ENCODE peak calls at places on chromosomes 13 and 19, in six cellular contexts. J is GM12878, G is stomach, V is K562, C is H1, T is sigmoid colon. I is an unnamed sample.

GRCh38 chr19:39372047-39372802 is 18.7 kb downstream of the PAF1 start:
- DNase-seq in J (no peak), T (peak; percentile 96), G (peak; percentile 52), V (no peak), C (no peak), I (peak; percentile 66)

GRCh38 chr19:32397736-32398135 is 7.8 kb upstream of the DPY19L3 start:
- DNase-seq in J (no peak), G (no peak), C (no peak), T (no peak), V (no peak), I (no peak)

GRCh38 chr19:55447421-55448174 is 4.5 kb upstream of the SHISA7 start:
- DNase-seq in J (no peak), C (no peak), T (no peak), V (peak; percentile 6), G (no peak), I (no peak)

GRCh38 chr13:100594731-100595130 is 6.1 kb upstream of the GGACT start:
- DNase-seq in G (peak; percentile 56), T (no peak), V (peak; percentile 22), C (no peak), J (no peak), I (no peak)

GRCh38 chr13:43784491-43784890 is 2.3 kb downstream of the ENOX1 start:
- DNase-seq in J (no peak), T (no peak), G (no peak), V (no peak), C (no peak), I (no peak)

GRCh38 chr13:42893346-42893745 is 98.7 kb downstream of the EPSTI1 start:
- DNase-seq in T (no peak), C (no peak), J (no peak), G (no peak), V (no peak), I (no peak)

GRCh38 chr19:18419195-18419698 is at the start of gene SSBP4:
- DNase-seq in V (peak; percentile 84), C (no peak), G (peak; percentile 76), T (no peak), J (no peak), I (peak; percentile 63)

GRCh38 chr13:73943137-73943964 is 190.9 kb downstream of the KLF12 start:
- DNase-seq in G (no peak), T (no peak), C (no peak), V (no peak), J (no peak), I (no peak)

GRCh38 chr19:1223018-1223855 is 14.6 kb downstream of the CBARP start:
- DNase-seq in T (no peak), V (no peak), J (no peak), G (no peak), C (no peak), I (no peak)

GRCh38 chr13:43116242-43116641 is 92.9 kb downstream of the DNAJC15 start:
- DNase-seq in C (no peak), J (no peak), V (no peak), T (no peak), G (no peak), I (no peak)

GRCh38 chr19:28393574-28394336 is 819.2 kb downstream of the UQCRFS1 start:
- DNase-seq in V (no peak), G (no peak), J (no peak), C (no peak), T (no peak), I (no peak)

GRCh38 chr13:51451134-51451466 is 1.7 kb downstream of the INTS6 start:
- DNase-seq in V (no peak), J (no peak), T (no peak), G (no peak), C (no peak), I (no peak)

GRCh38 chr13:35549481-35549880 is 73.0 kb upstream of the MAB21L1 start:
- DNase-seq in J (peak; percentile 15), G (no peak), V (no peak), T (no peak), C (no peak), I (no peak)

GRCh38 chr13:94315188-94315587 is 164.3 kb downstream of the DCT start:
- DNase-seq in J (no peak), C (no peak), G (no peak), V (no peak), T (no peak), I (no peak)

DNA sequence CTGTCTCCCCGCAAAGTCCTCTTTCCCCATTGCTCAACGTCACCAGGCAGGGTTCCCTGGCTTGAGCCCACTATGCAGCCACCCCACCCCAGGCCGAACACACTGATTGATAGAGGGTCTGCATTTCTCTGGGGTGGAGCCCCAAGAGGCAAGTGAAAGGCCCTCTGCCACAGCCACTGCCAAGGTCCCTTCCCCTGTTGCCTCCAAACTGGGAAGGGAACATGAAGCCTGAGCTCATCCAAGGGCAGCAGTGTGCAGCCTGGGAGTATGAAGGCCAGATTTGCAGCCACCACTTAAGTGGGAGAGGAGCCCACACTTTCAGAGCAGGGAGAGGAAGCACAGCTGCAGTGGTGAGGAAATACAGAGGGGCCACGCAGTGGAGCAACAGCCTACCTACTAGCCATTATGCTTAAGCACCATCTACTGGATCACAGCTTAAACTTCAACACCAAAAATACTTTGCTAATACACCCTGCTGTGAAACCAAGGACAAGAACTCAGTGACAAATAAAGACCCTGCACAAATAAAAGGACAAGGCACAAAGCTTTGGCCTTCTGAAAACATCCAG is 48.6 kb downstream of the UBL3 start:
- DNase-seq in C (no peak), T (no peak), G (no peak), V (no peak), J (no peak), I (no peak)
- TF ChIP-seq POLR2AphosphoS5 in C (no peak), T (no peak), G (no peak), V (no peak), J (no peak), I (no peak)

DNA sequence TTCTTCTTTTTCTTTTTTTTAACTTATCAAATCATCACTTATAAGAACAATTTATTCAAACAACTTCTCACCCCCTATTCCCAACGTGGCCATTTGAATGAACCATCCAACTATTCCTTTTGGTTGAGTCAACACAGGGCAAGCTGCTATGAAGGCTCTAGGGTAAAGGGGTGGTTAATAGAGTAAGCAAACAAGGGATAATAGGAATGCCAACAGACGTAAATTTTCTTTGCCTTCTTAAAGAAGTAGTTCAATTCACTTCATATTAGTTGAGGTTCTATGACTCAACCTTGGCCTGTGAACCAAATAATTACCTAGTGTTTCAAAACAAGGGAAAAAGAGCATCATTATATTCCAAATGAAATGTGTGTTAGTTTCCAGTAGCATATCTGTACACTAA is 1383.8 kb upstream of the SLC10A2 start:
- DNase-seq in V (no peak), C (no peak), G (no peak), J (no peak), T (no peak), I (no peak)
- H3K9me3 ChIP-seq in V (no peaks in the 10 kb centered on the region), C (no peaks in the 10 kb centered on the region), G (peaks cover 5% of the 10 kb centered on the region), J (no peaks in the 10 kb centered on the region), T (peaks cover 3% of the 10 kb centered on the region), I (no peaks in the 10 kb centered on the region)

GRCh38 chr13:22648325-22648758 is 532.4 kb upstream of the SGCG start:
- DNase-seq in T (no peak), C (no peak), G (peak; percentile 51), J (no peak), V (no peak), I (no peak)
- TF ChIP-seq EP300 in T (no peak), C (no peak), G (no peak), J (no peak), V (no peak), I (no peak)

GRCh38 chr19:48378194-48378570 is 13.2 kb downstream of the KDELR1 start:
- DNase-seq in C (no peak), G (no peak), T (no peak), J (no peak), V (no peak), I (no peak)
- TF ChIP-seq POLR2AphosphoS5 in C (no peak), G (no peak), T (no peak), J (no peak), V (no peak), I (no peak)